ENCODE peak calls at places on chromosomes 7 and 10, in eight cellular contexts. One of them, this sample, is unnamed.
A peak's percentile ranks its signal among the peaks of the same experiment; 100 is the strongest.

GRCh38 chr7:50729962-50730361 is 52.7 kb downstream of the GRB10 start:
- DNase-seq in endodermal cell: no peak
- DNase-seq in CD8-positive, alpha-beta T cell: no peak
- DNase-seq in cardiac muscle cell: no peak
- DNase-seq in hepatocyte: no peak
- DNase-seq in ascending aorta: no peak
- DNase-seq in fibroblast of lung: no peak
- DNase-seq in A549: no peak
- DNase-seq in this sample: no peak

GRCh38 chr10:100374137-100374655 is 27.2 kb downstream of the SCD start:
- DNase-seq in endodermal cell: peak; percentile 80
- DNase-seq in CD8-positive, alpha-beta T cell: no peak
- DNase-seq in cardiac muscle cell: no peak
- DNase-seq in hepatocyte: no peak
- DNase-seq in ascending aorta: no peak
- DNase-seq in fibroblast of lung: no peak
- DNase-seq in A549: peak; percentile 79
- DNase-seq in this sample: no peak

GRCh38 chr10:71222541-71223364 is 10.4 kb downstream of the UNC5B start:
- DNase-seq in endodermal cell: peak; percentile 84
- DNase-seq in CD8-positive, alpha-beta T cell: no peak
- DNase-seq in cardiac muscle cell: no peak
- DNase-seq in hepatocyte: no peak
- DNase-seq in ascending aorta: peak; percentile 58
- DNase-seq in fibroblast of lung: no peak
- DNase-seq in A549: no peak
- DNase-seq in this sample: no peak

GRCh38 chr7:158887594-158887993 is 31.2 kb downstream of the DYNC2I1 start:
- DNase-seq in endodermal cell: no peak
- DNase-seq in CD8-positive, alpha-beta T cell: no peak
- DNase-seq in cardiac muscle cell: no peak
- DNase-seq in hepatocyte: no peak
- DNase-seq in ascending aorta: no peak
- DNase-seq in fibroblast of lung: no peak
- DNase-seq in A549: no peak
- DNase-seq in this sample: no peak

GRCh38 chr7:134528749-134529148 is 1.4 kb downstream of the AKR1B10 start:
- DNase-seq in endodermal cell: no peak
- DNase-seq in CD8-positive, alpha-beta T cell: no peak
- DNase-seq in cardiac muscle cell: no peak
- DNase-seq in hepatocyte: no peak
- DNase-seq in ascending aorta: no peak
- DNase-seq in fibroblast of lung: no peak
- DNase-seq in A549: no peak
- DNase-seq in this sample: no peak

GRCh38 chr10:13950543-13950939 is 363.8 kb downstream of the PRPF18 start:
- DNase-seq in endodermal cell: no peak
- DNase-seq in CD8-positive, alpha-beta T cell: no peak
- DNase-seq in cardiac muscle cell: no peak
- DNase-seq in hepatocyte: no peak
- DNase-seq in ascending aorta: no peak
- DNase-seq in fibroblast of lung: no peak
- DNase-seq in A549: no peak
- DNase-seq in this sample: no peak

GRCh38 chr10:106285199-106285598 is 879.3 kb downstream of the SORCS1 start:
- DNase-seq in endodermal cell: no peak
- DNase-seq in CD8-positive, alpha-beta T cell: no peak
- DNase-seq in cardiac muscle cell: no peak
- DNase-seq in hepatocyte: no peak
- DNase-seq in ascending aorta: no peak
- DNase-seq in fibroblast of lung: no peak
- DNase-seq in A549: no peak
- DNase-seq in this sample: no peak

GRCh38 chr10:8017276-8017675 is 37.2 kb upstream of the GATA3 start:
- DNase-seq in endodermal cell: no peak
- DNase-seq in CD8-positive, alpha-beta T cell: no peak
- DNase-seq in cardiac muscle cell: no peak
- DNase-seq in hepatocyte: no peak
- DNase-seq in ascending aorta: no peak
- DNase-seq in fibroblast of lung: no peak
- DNase-seq in A549: no peak
- DNase-seq in this sample: no peak

GRCh38 chr7:55132890-55133551 is 114.2 kb downstream of the EGFR start:
- DNase-seq in endodermal cell: no peak
- DNase-seq in CD8-positive, alpha-beta T cell: no peak
- DNase-seq in cardiac muscle cell: no peak
- DNase-seq in hepatocyte: peak; percentile 84
- DNase-seq in ascending aorta: peak; percentile 87
- DNase-seq in fibroblast of lung: peak; percentile 98
- DNase-seq in A549: peak; percentile 88
- DNase-seq in this sample: no peak

GRCh38 chr10:43253461-43254198 is 13.2 kb downstream of the RASGEF1A start:
- DNase-seq in endodermal cell: peak; percentile 46
- DNase-seq in CD8-positive, alpha-beta T cell: no peak
- DNase-seq in cardiac muscle cell: no peak
- DNase-seq in hepatocyte: no peak
- DNase-seq in ascending aorta: peak; percentile 55
- DNase-seq in fibroblast of lung: no peak
- DNase-seq in A549: no peak
- DNase-seq in this sample: no peak

GRCh38 chr10:100728928-100729876 is 16.2 kb upstream of the PAX2 start:
- DNase-seq in endodermal cell: peak; percentile 89
- DNase-seq in CD8-positive, alpha-beta T cell: no peak
- DNase-seq in cardiac muscle cell: peak; percentile 69
- DNase-seq in hepatocyte: peak; percentile 64
- DNase-seq in ascending aorta: no peak
- DNase-seq in fibroblast of lung: peak; percentile 5
- DNase-seq in A549: peak; percentile 90
- DNase-seq in this sample: no peak

GRCh38 chr7:11302121-11302520 is 328.4 kb downstream of the PHF14 start:
- DNase-seq in endodermal cell: no peak
- DNase-seq in CD8-positive, alpha-beta T cell: no peak
- DNase-seq in cardiac muscle cell: no peak
- DNase-seq in hepatocyte: no peak
- DNase-seq in ascending aorta: no peak
- DNase-seq in fibroblast of lung: no peak
- DNase-seq in A549: no peak
- DNase-seq in this sample: no peak

GRCh38 chr10:31669367-31669766 is 259.3 kb downstream of the ARHGAP12 start:
- DNase-seq in endodermal cell: no peak
- DNase-seq in CD8-positive, alpha-beta T cell: no peak
- DNase-seq in cardiac muscle cell: no peak
- DNase-seq in hepatocyte: no peak
- DNase-seq in ascending aorta: no peak
- DNase-seq in fibroblast of lung: no peak
- DNase-seq in A549: no peak
- DNase-seq in this sample: no peak

GRCh38 chr7:30074422-30075030 is 46.3 kb downstream of the PLEKHA8 start:
- DNase-seq in endodermal cell: no peak
- DNase-seq in CD8-positive, alpha-beta T cell: no peak
- DNase-seq in cardiac muscle cell: peak; percentile 45
- DNase-seq in hepatocyte: peak; percentile 54
- DNase-seq in ascending aorta: no peak
- DNase-seq in fibroblast of lung: peak; percentile 55
- DNase-seq in A549: no peak
- DNase-seq in this sample: no peak

GRCh38 chr7:54788664-54789063 is 29.7 kb upstream of the SEC61G start:
- DNase-seq in endodermal cell: peak; percentile 79
- DNase-seq in CD8-positive, alpha-beta T cell: no peak
- DNase-seq in cardiac muscle cell: peak; percentile 65
- DNase-seq in hepatocyte: peak; percentile 87
- DNase-seq in ascending aorta: no peak
- DNase-seq in fibroblast of lung: peak; percentile 91
- DNase-seq in A549: peak; percentile 96
- DNase-seq in this sample: no peak

GRCh38 chr7:131628634-131629033 is 72.2 kb upstream of the PODXL start:
- DNase-seq in endodermal cell: peak; percentile 46
- DNase-seq in CD8-positive, alpha-beta T cell: no peak
- DNase-seq in cardiac muscle cell: no peak
- DNase-seq in hepatocyte: no peak
- DNase-seq in ascending aorta: no peak
- DNase-seq in fibroblast of lung: no peak
- DNase-seq in A549: no peak
- DNase-seq in this sample: no peak

GRCh38 chr10:113704637-113705343 is 25.1 kb downstream of the CASP7 start:
- DNase-seq in endodermal cell: peak; percentile 69
- DNase-seq in CD8-positive, alpha-beta T cell: no peak
- DNase-seq in cardiac muscle cell: peak; percentile 39
- DNase-seq in hepatocyte: peak; percentile 60
- DNase-seq in ascending aorta: no peak
- DNase-seq in fibroblast of lung: peak; percentile 68
- DNase-seq in A549: peak; percentile 20
- DNase-seq in this sample: no peak

GRCh38 chr10:47354162-47354561 is 6.0 kb downstream of the RBP3 start:
- DNase-seq in endodermal cell: no peak
- DNase-seq in CD8-positive, alpha-beta T cell: no peak
- DNase-seq in cardiac muscle cell: peak; percentile 23
- DNase-seq in hepatocyte: peak; percentile 53
- DNase-seq in ascending aorta: no peak
- DNase-seq in fibroblast of lung: peak; percentile 14
- DNase-seq in A549: peak; percentile 51
- DNase-seq in this sample: no peak

GRCh38 chr10:21173433-21173963 is 276.4 kb upstream of the NEBL start:
- DNase-seq in endodermal cell: peak; percentile 72
- DNase-seq in CD8-positive, alpha-beta T cell: no peak
- DNase-seq in cardiac muscle cell: peak; percentile 50
- DNase-seq in hepatocyte: peak; percentile 14
- DNase-seq in ascending aorta: no peak
- DNase-seq in fibroblast of lung: no peak
- DNase-seq in A549: no peak
- DNase-seq in this sample: peak; percentile 42

GRCh38 chr7:107890493-107890961 is 456 bp upstream of the DLD start:
- DNase-seq in endodermal cell: no peak
- DNase-seq in CD8-positive, alpha-beta T cell: no peak
- DNase-seq in cardiac muscle cell: peak; percentile 4
- DNase-seq in hepatocyte: no peak
- DNase-seq in ascending aorta: no peak
- DNase-seq in fibroblast of lung: no peak
- DNase-seq in A549: no peak
- DNase-seq in this sample: no peak

GRCh38 chr7:41955475-41956243 is 252.8 kb upstream of the INHBA start:
- DNase-seq in endodermal cell: peak; percentile 94
- DNase-seq in CD8-positive, alpha-beta T cell: no peak
- DNase-seq in cardiac muscle cell: peak; percentile 73
- DNase-seq in hepatocyte: peak; percentile 90
- DNase-seq in ascending aorta: peak; percentile 97
- DNase-seq in fibroblast of lung: peak; percentile 99
- DNase-seq in A549: peak; percentile 35
- DNase-seq in this sample: peak; percentile 97

DNA sequence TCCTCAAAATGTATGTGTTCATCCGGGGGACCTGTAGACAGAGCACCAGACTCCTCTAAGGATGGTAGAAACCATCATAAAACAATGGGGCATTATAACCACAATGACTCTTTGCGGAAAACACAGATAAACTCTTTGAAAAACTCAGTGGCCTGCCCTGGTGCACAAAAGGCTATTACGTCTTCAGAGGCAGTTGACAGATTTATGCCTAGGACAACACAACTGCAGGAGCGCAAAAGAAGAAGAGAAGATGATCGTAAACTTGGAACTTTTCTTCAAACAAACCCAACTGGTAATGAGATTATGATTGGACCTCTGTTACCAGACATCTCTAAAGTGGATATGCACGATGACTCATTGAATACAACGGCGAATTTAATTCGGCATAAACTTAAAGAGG is 6.0 kb downstream of the RBM48 start:
- DNase-seq in endodermal cell: no peak
- DNase-seq in CD8-positive, alpha-beta T cell: no peak
- DNase-seq in cardiac muscle cell: no peak
- DNase-seq in hepatocyte: no peak
- DNase-seq in ascending aorta: no peak
- DNase-seq in fibroblast of lung: no peak
- DNase-seq in A549: no peak
- DNase-seq in this sample: no peak
- H3K4me3 ChIP-seq in endodermal cell: no peak overlapping the region
- H3K4me3 ChIP-seq in CD8-positive, alpha-beta T cell: no peak overlapping the region
- H3K4me3 ChIP-seq in cardiac muscle cell: no peak overlapping the region
- H3K4me3 ChIP-seq in hepatocyte: no peak overlapping the region
- H3K4me3 ChIP-seq in ascending aorta: no peak overlapping the region
- H3K4me3 ChIP-seq in fibroblast of lung: no peak overlapping the region
- H3K4me3 ChIP-seq in A549: no peak overlapping the region
- H3K4me3 ChIP-seq in this sample: no peak overlapping the region

GRCh38 chr7:20591086-20591485 is 24.4 kb upstream of the ABCB5 start:
- DNase-seq in endodermal cell: no peak
- DNase-seq in CD8-positive, alpha-beta T cell: no peak
- DNase-seq in cardiac muscle cell: no peak
- DNase-seq in hepatocyte: no peak
- DNase-seq in ascending aorta: no peak
- DNase-seq in fibroblast of lung: no peak
- DNase-seq in A549: no peak
- DNase-seq in this sample: no peak
- H3K4me1 ChIP-seq in endodermal cell: no peaks in the 10 kb centered on the region
- H3K4me1 ChIP-seq in CD8-positive, alpha-beta T cell: no peaks in the 10 kb centered on the region
- H3K4me1 ChIP-seq in cardiac muscle cell: no peaks in the 10 kb centered on the region
- H3K4me1 ChIP-seq in hepatocyte: no peaks in the 10 kb centered on the region
- H3K4me1 ChIP-seq in ascending aorta: no peaks in the 10 kb centered on the region
- H3K4me1 ChIP-seq in fibroblast of lung: no peaks in the 10 kb centered on the region
- H3K4me1 ChIP-seq in A549: no peaks in the 10 kb centered on the region
- H3K4me1 ChIP-seq in this sample: no peaks in the 10 kb centered on the region

DNA sequence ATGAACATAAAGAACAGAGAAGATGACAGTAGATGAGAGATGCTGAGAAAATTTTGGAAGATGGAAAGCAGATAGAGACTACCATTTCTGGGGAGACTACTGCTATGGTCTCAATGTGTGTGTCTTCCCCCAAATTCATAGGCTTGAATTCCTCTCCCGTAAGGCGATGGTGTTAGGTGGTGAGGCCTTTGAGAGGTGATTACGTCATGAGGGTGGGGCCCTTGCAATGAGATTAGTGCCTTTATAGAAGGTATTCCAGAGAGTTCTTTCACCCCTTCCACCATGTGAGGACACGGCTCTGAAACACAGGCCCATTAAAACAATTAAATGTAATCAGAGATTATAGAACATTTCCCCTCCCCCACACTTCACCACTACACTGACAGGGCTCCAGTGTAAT is 23.9 kb downstream of the CARD11 start:
- DNase-seq in endodermal cell: no peak
- DNase-seq in CD8-positive, alpha-beta T cell: no peak
- DNase-seq in cardiac muscle cell: no peak
- DNase-seq in hepatocyte: no peak
- DNase-seq in ascending aorta: no peak
- DNase-seq in fibroblast of lung: no peak
- DNase-seq in A549: no peak
- DNase-seq in this sample: no peak
- H3K27ac ChIP-seq in endodermal cell: no peak overlapping the region
- H3K27ac ChIP-seq in CD8-positive, alpha-beta T cell: no peak overlapping the region
- H3K27ac ChIP-seq in cardiac muscle cell: no peak overlapping the region
- H3K27ac ChIP-seq in hepatocyte: no peak overlapping the region
- H3K27ac ChIP-seq in ascending aorta: no peak overlapping the region
- H3K27ac ChIP-seq in fibroblast of lung: no peak overlapping the region
- H3K27ac ChIP-seq in A549: no peak overlapping the region
- H3K27ac ChIP-seq in this sample: no peak overlapping the region

GRCh38 chr10:16562891-16563290 is 41.2 kb upstream of the C1QL3 start:
- DNase-seq in endodermal cell: no peak
- DNase-seq in CD8-positive, alpha-beta T cell: no peak
- DNase-seq in cardiac muscle cell: no peak
- DNase-seq in hepatocyte: no peak
- DNase-seq in ascending aorta: no peak
- DNase-seq in fibroblast of lung: no peak
- DNase-seq in A549: no peak
- DNase-seq in this sample: no peak
- H3K4me3 ChIP-seq in endodermal cell: no peak overlapping the region
- H3K4me3 ChIP-seq in CD8-positive, alpha-beta T cell: no peak overlapping the region
- H3K4me3 ChIP-seq in cardiac muscle cell: no peak overlapping the region
- H3K4me3 ChIP-seq in hepatocyte: no peak overlapping the region
- H3K4me3 ChIP-seq in ascending aorta: no peak overlapping the region
- H3K4me3 ChIP-seq in fibroblast of lung: no peak overlapping the region
- H3K4me3 ChIP-seq in A549: no peak overlapping the region
- H3K4me3 ChIP-seq in this sample: no peak overlapping the region

This sample was measured in right cardiac atrium.